ENCODE peak calls at places on chromosome 22, in nine cellular contexts. One of them, this sample, is unnamed.

GRCh38 chr22:41838842-41839618 is 6.1 kb downstream of the SREBF2 start:
- DNase-seq in cardiac fibroblast: no peak
- DNase-seq in thyroid gland: no peak
- DNase-seq in PC-3: no peak
- DNase-seq in tibial artery: no peak
- DNase-seq in cardiac muscle cell: no peak
- DNase-seq in IMR-90: no peak
- DNase-seq in thoracic aorta: no peak
- DNase-seq in kidney epithelial cell: no peak
- DNase-seq in this sample: no peak

GRCh38 chr22:24429411-24430365 is 2.3 kb downstream of the ADORA2A start:
- DNase-seq in cardiac fibroblast: peak
- DNase-seq in thyroid gland: peak
- DNase-seq in PC-3: peak
- DNase-seq in tibial artery: no peak
- DNase-seq in cardiac muscle cell: no peak
- DNase-seq in IMR-90: peak
- DNase-seq in thoracic aorta: no peak
- DNase-seq in kidney epithelial cell: no peak
- DNase-seq in this sample: no peak

GRCh38 chr22:18088825-18089568 is 11.2 kb downstream of the PEX26 start:
- DNase-seq in cardiac fibroblast: no peak
- DNase-seq in thyroid gland: peak
- DNase-seq in PC-3: no peak
- DNase-seq in tibial artery: no peak
- DNase-seq in cardiac muscle cell: no peak
- DNase-seq in IMR-90: no peak
- DNase-seq in thoracic aorta: no peak
- DNase-seq in kidney epithelial cell: no peak
- DNase-seq in this sample: no peak

GRCh38 chr22:45469573-45470383 is 32.9 kb upstream of the FBLN1 start:
- DNase-seq in cardiac fibroblast: peak
- DNase-seq in thyroid gland: no peak
- DNase-seq in PC-3: peak
- DNase-seq in tibial artery: peak
- DNase-seq in cardiac muscle cell: no peak
- DNase-seq in IMR-90: no peak
- DNase-seq in thoracic aorta: no peak
- DNase-seq in kidney epithelial cell: no peak
- DNase-seq in this sample: no peak

GRCh38 chr22:39013923-39014722 is at the start of gene APOBEC3C:
- DNase-seq in cardiac fibroblast: peak
- DNase-seq in thyroid gland: peak
- DNase-seq in PC-3: peak
- DNase-seq in tibial artery: peak
- DNase-seq in cardiac muscle cell: peak
- DNase-seq in IMR-90: peak
- DNase-seq in thoracic aorta: peak
- DNase-seq in kidney epithelial cell: peak
- DNase-seq in this sample: peak

GRCh38 chr22:42459273-42460040 is 27.3 kb upstream of the NFAM1 start:
- DNase-seq in cardiac fibroblast: no peak
- DNase-seq in thyroid gland: no peak
- DNase-seq in PC-3: no peak
- DNase-seq in tibial artery: no peak
- DNase-seq in cardiac muscle cell: peak
- DNase-seq in IMR-90: no peak
- DNase-seq in thoracic aorta: no peak
- DNase-seq in kidney epithelial cell: no peak
- DNase-seq in this sample: no peak

GRCh38 chr22:24503137-24503850 is 8.2 kb downstream of the UPB1 start:
- DNase-seq in cardiac fibroblast: peak
- DNase-seq in thyroid gland: peak
- DNase-seq in PC-3: peak
- DNase-seq in tibial artery: no peak
- DNase-seq in cardiac muscle cell: peak
- DNase-seq in IMR-90: peak
- DNase-seq in thoracic aorta: no peak
- DNase-seq in kidney epithelial cell: no peak
- DNase-seq in this sample: no peak

GRCh38 chr22:22084089-22084711 is 101.6 kb upstream of the TOP3B start:
- DNase-seq in cardiac fibroblast: no peak
- DNase-seq in thyroid gland: no peak
- DNase-seq in PC-3: no peak
- DNase-seq in tibial artery: no peak
- DNase-seq in cardiac muscle cell: no peak
- DNase-seq in IMR-90: no peak
- DNase-seq in thoracic aorta: no peak
- DNase-seq in kidney epithelial cell: no peak
- DNase-seq in this sample: no peak

GRCh38 chr22:45516923-45517675 is 14.4 kb downstream of the FBLN1 start:
- DNase-seq in cardiac fibroblast: no peak
- DNase-seq in thyroid gland: no peak
- DNase-seq in PC-3: no peak
- DNase-seq in tibial artery: no peak
- DNase-seq in cardiac muscle cell: peak
- DNase-seq in IMR-90: peak
- DNase-seq in thoracic aorta: no peak
- DNase-seq in kidney epithelial cell: no peak
- DNase-seq in this sample: peak

GRCh38 chr22:36238348-36239149 is 778 bp downstream of the APOL2 start:
- DNase-seq in cardiac fibroblast: peak
- DNase-seq in thyroid gland: peak
- DNase-seq in PC-3: no peak
- DNase-seq in tibial artery: no peak
- DNase-seq in cardiac muscle cell: peak
- DNase-seq in IMR-90: no peak
- DNase-seq in thoracic aorta: no peak
- DNase-seq in kidney epithelial cell: no peak
- DNase-seq in this sample: no peak

GRCh38 chr22:20243545-20244249 is 24.4 kb downstream of the RTN4R start:
- DNase-seq in cardiac fibroblast: peak
- DNase-seq in thyroid gland: peak
- DNase-seq in PC-3: peak
- DNase-seq in tibial artery: no peak
- DNase-seq in cardiac muscle cell: peak
- DNase-seq in IMR-90: peak
- DNase-seq in thoracic aorta: no peak
- DNase-seq in kidney epithelial cell: peak
- DNase-seq in this sample: peak
- H3K4me3 ChIP-seq in cardiac fibroblast: peak
- H3K4me3 ChIP-seq in thyroid gland: no peak
- H3K4me3 ChIP-seq in PC-3: no peak
- H3K4me3 ChIP-seq in tibial artery: peak
- H3K4me3 ChIP-seq in cardiac muscle cell: no peak
- H3K4me3 ChIP-seq in IMR-90: no peak
- H3K4me3 ChIP-seq in thoracic aorta: peak
- H3K4me3 ChIP-seq in kidney epithelial cell: no peak
- H3K4me3 ChIP-seq in this sample: no peak

DNA sequence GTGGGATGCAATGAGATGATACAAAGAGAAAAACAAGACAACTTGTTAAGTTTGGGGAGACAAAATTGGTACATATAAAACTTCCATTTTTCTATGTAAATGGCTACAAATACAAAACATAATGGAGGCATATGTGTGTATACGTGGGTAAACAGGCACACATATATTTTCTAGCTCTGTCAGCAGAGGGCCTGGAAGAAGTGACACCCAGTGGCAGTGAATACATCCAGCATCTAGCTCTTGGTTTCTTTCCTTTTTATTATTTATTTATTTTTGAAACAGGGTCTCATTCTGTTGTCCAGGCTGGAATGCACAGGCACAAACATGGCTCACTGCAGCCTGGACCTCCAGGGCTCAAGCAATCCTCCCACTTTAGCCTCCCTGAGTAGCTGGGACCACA is 5.0 kb upstream of the RASL10A start:
- DNase-seq in cardiac fibroblast: no peak
- DNase-seq in thyroid gland: no peak
- DNase-seq in PC-3: no peak
- DNase-seq in tibial artery: no peak
- DNase-seq in cardiac muscle cell: no peak
- DNase-seq in IMR-90: no peak
- DNase-seq in thoracic aorta: no peak
- DNase-seq in kidney epithelial cell: no peak
- DNase-seq in this sample: no peak
- TF ChIP-seq CTCF in cardiac fibroblast: peak
- TF ChIP-seq CTCF in thyroid gland: no peak
- TF ChIP-seq CTCF in PC-3: peak
- TF ChIP-seq CTCF in tibial artery: no peak
- TF ChIP-seq CTCF in cardiac muscle cell: peak
- TF ChIP-seq CTCF in IMR-90: peak
- TF ChIP-seq CTCF in thoracic aorta: no peak
- TF ChIP-seq CTCF in kidney epithelial cell: peak
- TF ChIP-seq CTCF in this sample: peak

DNA sequence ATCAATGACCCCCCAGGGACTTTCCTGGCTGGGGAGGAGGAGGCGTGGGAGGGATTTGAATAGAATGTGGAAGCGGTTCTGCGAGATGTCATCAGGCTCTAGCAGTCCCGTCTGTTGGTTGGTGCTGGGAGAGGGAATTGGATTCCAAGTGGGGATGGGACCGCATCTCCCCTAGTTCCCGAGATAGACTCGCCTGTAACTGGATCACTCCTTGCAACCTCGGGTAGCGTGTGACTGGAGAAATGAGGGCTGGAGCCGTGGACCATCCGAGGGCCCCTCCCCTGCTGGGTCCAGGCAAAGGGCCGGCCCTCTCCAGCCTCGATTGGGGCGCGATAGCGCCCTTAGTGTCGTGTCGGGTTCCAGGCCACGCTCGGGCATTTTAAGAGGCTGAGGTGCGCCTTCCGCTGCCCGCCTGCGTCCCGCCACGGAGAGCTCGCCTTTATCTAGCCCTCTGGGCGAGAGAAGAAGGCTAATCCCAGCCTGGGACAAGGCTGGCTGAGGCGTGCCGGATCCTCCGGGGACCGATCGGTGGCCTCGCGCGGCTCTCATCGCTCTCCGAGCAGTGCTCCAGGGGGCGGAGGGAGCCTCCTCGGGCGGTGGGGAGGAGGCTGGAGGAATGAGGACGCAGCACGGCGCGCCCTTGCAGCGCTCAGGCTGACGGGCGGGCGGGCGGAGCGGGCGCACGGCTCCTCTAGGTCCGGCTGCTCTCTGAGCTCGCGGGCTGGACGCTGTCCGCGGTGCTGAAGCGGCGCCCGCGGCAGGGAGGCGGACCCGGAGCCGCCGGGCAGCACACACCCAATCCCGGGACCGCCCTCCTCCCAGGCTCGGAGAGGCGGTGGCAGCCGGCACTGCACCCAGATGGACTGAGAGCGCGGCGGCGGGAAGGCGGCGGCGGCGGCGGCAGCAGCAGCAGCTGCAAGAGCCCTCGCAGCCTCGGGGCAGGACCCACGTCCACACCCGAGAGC is 107.8 kb downstream of the OSBP2 start:
- DNase-seq in cardiac fibroblast: peak
- DNase-seq in thyroid gland: peak
- DNase-seq in PC-3: peak
- DNase-seq in tibial artery: peak
- DNase-seq in cardiac muscle cell: peak
- DNase-seq in IMR-90: peak
- DNase-seq in thoracic aorta: peak
- DNase-seq in kidney epithelial cell: peak
- DNase-seq in this sample: peak
- H3K4me3 ChIP-seq in cardiac fibroblast: peak
- H3K4me3 ChIP-seq in thyroid gland: no peak
- H3K4me3 ChIP-seq in PC-3: peak
- H3K4me3 ChIP-seq in tibial artery: peak
- H3K4me3 ChIP-seq in cardiac muscle cell: no peak
- H3K4me3 ChIP-seq in IMR-90: peak
- H3K4me3 ChIP-seq in thoracic aorta: peak
- H3K4me3 ChIP-seq in kidney epithelial cell: no peak
- H3K4me3 ChIP-seq in this sample: peak

GRCh38 chr22:40196628-40197027 is 18.9 kb downstream of the TNRC6B start:
- DNase-seq in cardiac fibroblast: peak
- DNase-seq in thyroid gland: no peak
- DNase-seq in PC-3: peak
- DNase-seq in tibial artery: no peak
- DNase-seq in cardiac muscle cell: no peak
- DNase-seq in IMR-90: peak
- DNase-seq in thoracic aorta: no peak
- DNase-seq in kidney epithelial cell: peak
- DNase-seq in this sample: no peak

GRCh38 chr22:40194656-40195055 is 16.9 kb downstream of the TNRC6B start:
- DNase-seq in cardiac fibroblast: no peak
- DNase-seq in thyroid gland: no peak
- DNase-seq in PC-3: no peak
- DNase-seq in tibial artery: no peak
- DNase-seq in cardiac muscle cell: no peak
- DNase-seq in IMR-90: no peak
- DNase-seq in thoracic aorta: no peak
- DNase-seq in kidney epithelial cell: no peak
- DNase-seq in this sample: no peak

GRCh38 chr22:40189979-40190378 is 12.3 kb downstream of the TNRC6B start:
- DNase-seq in cardiac fibroblast: no peak
- DNase-seq in thyroid gland: no peak
- DNase-seq in PC-3: peak
- DNase-seq in tibial artery: no peak
- DNase-seq in cardiac muscle cell: no peak
- DNase-seq in IMR-90: peak
- DNase-seq in thoracic aorta: no peak
- DNase-seq in kidney epithelial cell: no peak
- DNase-seq in this sample: no peak

GRCh38 chr22:40190501-40190900 is 12.8 kb downstream of the TNRC6B start:
- DNase-seq in cardiac fibroblast: no peak
- DNase-seq in thyroid gland: no peak
- DNase-seq in PC-3: no peak
- DNase-seq in tibial artery: no peak
- DNase-seq in cardiac muscle cell: peak
- DNase-seq in IMR-90: no peak
- DNase-seq in thoracic aorta: no peak
- DNase-seq in kidney epithelial cell: no peak
- DNase-seq in this sample: no peak

DNA sequence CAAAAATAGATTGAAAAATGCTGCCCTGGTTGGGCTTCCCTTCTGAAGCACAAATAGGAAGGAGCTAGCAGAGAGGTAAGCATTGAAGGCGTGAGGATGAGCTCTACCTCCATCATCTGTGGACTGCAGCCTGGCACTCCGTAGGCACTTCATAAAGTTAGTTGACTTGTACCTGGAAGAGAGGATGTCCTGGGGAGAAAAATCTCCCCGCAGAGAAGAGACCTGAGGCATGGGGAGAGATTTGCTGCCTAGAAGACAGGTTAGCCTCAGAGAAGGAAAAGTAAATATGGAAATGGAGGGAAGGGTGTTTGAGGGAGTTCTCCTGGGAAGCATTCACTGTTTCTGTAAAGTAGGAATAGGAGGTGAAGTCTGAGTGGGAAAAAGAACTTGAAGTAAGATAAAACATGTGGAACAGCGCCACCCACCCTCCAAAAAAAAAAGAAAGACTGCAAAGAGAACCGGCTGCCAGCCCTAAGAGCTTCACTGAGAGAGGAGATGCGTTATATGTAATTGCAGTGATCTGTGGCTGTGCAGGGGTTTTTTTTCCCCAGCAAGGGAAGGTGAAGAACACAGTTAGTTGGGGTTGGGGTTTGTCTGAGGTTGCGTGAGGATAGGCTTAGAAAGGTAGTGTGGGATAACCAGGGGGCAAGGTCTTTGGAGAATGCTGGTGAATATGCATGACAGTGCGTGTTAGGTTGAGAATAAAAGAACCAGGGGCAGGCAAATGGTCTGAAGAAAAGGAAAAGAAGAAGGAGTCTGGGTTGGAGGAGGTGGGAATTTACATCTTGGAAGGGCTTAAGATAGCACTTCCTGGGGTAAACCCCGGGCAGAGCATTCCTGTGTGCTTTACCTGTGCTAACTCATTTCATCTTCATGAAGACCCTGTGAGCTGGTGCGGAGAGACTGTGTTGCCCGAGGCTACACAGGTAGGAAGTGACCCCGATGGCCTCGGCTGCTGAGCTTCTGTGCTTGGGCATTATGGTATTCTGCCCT is 16.0 kb downstream of the TNRC6B start:
- DNase-seq in cardiac fibroblast: peak
- DNase-seq in thyroid gland: peak
- DNase-seq in PC-3: peak
- DNase-seq in tibial artery: no peak
- DNase-seq in cardiac muscle cell: peak
- DNase-seq in IMR-90: peak
- DNase-seq in thoracic aorta: no peak
- DNase-seq in kidney epithelial cell: no peak
- DNase-seq in this sample: no peak
- TF ChIP-seq CTCF in cardiac fibroblast: peak
- TF ChIP-seq CTCF in thyroid gland: no peak
- TF ChIP-seq CTCF in PC-3: peak
- TF ChIP-seq CTCF in tibial artery: no peak
- TF ChIP-seq CTCF in cardiac muscle cell: peak
- TF ChIP-seq CTCF in IMR-90: peak
- TF ChIP-seq CTCF in thoracic aorta: peak
- TF ChIP-seq CTCF in kidney epithelial cell: peak
- TF ChIP-seq CTCF in this sample: peak

This sample was measured in retinal pigment epithelial cell.